ENCODE peak calls at places on chromosomes 7 and 10, in six cellular contexts. H is choroid plexus epithelial cell, U is GM12865, Z is cardiac muscle cell, F is HFF-Myc, J is stomach. A is an unnamed sample.

GRCh38 chr10:105974803-105975456 is 1189.6 kb downstream of the SORCS1 start:
- DNase-seq in F (no peak), Z (peak), J (peak), H (peak), U (peak), A (no peak)

GRCh38 chr7:56009695-56010094 is 41.5 kb downstream of the PSPH start:
- DNase-seq in F (no peak), U (no peak), Z (no peak), J (peak), H (no peak), A (no peak)

GRCh38 chr7:144545330-144545729 is 141.8 kb upstream of the NOBOX start:
- DNase-seq in H (no peak), Z (no peak), J (no peak), F (no peak), U (no peak), A (no peak)

GRCh38 chr7:26451997-26452396 is 160.3 kb downstream of the SNX10 start:
- DNase-seq in H (no peak), Z (no peak), F (no peak), U (no peak), J (no peak), A (no peak)

GRCh38 chr10:44557596-44558191 is 172.8 kb upstream of the CXCL12 start:
- DNase-seq in H (peak), F (no peak), U (no peak), Z (no peak), J (no peak), A (no peak)

GRCh38 chr10:44703241-44704155 is 207.6 kb upstream of the TMEM72 start:
- DNase-seq in F (no peak), H (peak), J (no peak), U (no peak), Z (no peak), A (no peak)

GRCh38 chr10:3654496-3654895 is 130.5 kb downstream of the KLF6 start:
- DNase-seq in J (no peak), U (no peak), Z (no peak), H (no peak), F (no peak), A (no peak)

GRCh38 chr7:99473315-99473596 is 566 bp downstream of the ZNF789 start:
- DNase-seq in F (peak), H (peak), Z (peak), U (peak), J (no peak), A (peak)

GRCh38 chr10:78937800-78938694 is 130.7 kb upstream of the ZMIZ1 start:
- DNase-seq in Z (peak), F (no peak), U (no peak), H (no peak), J (no peak), A (no peak)

GRCh38 chr10:89640242-89640641 is 4.8 kb downstream of the PANK1 start:
- DNase-seq in F (no peak), J (no peak), Z (no peak), U (no peak), H (no peak), A (no peak)

GRCh38 chr10:69382382-69383117 is 34.2 kb downstream of the TACR2 start:
- DNase-seq in Z (no peak), H (peak), J (no peak), F (no peak), U (no peak), A (peak)

GRCh38 chr7:142485617-142486226 is 227.9 kb upstream of the PRSS58 start:
- DNase-seq in F (no peak), J (no peak), Z (no peak), U (peak), H (peak), A (no peak)

GRCh38 chr7:137820677-137821420 is 25.9 kb downstream of the DGKI start:
- DNase-seq in H (peak), U (peak), Z (peak), J (no peak), F (no peak), A (peak)

GRCh38 chr7:100434297-100435144 is 1.8 kb downstream of the PPP1R35 start:
- DNase-seq in Z (no peak), F (no peak), H (no peak), J (no peak), U (no peak), A (no peak)

GRCh38 chr10:57579926-57580325 is 687.8 kb downstream of the IPMK start:
- DNase-seq in Z (peak), U (peak), J (no peak), H (peak), F (peak), A (no peak)
- TF ChIP-seq CTCF in Z (peak), U (peak), J (no peak), H (peak), F (no peak), A (peak)

GRCh38 chr10:99930731-99931550 is 78.8 kb downstream of the DNMBP start:
- DNase-seq in U (no peak), H (peak), J (peak), Z (no peak), F (no peak), A (no peak)
- H3K4me3 ChIP-seq in U (no peak), H (no peak), J (peak), Z (no peak), F (no peak), A (no peak)

GRCh38 chr7:51601461-51601860 is 284.9 kb upstream of the COBL start:
- DNase-seq in U (no peak), J (no peak), H (no peak), Z (no peak), F (no peak), A (no peak)
- TF ChIP-seq CTCF in U (no peak), J (no peak), H (no peak), Z (no peak), F (no peak), A (no peak)

DNA sequence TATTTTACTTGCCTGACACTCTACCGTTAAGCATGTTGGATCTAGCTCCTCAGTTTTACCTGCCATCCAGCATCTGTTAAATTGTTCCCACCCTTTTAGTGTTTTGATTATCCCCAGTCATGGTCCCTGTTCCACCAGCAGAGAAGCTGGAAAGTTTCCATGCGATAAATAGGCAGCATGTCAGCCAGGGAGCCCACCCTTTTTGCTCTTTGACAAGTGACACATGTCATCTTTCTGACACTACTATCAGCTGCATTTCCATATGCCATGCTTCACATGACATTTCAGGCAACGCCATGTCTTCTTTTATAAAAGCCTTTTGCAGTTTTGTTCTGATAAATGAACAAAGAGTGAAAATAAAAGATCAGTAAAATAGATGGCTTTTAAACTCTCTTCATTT is 310.8 kb downstream of the MAGI2 start:
- DNase-seq in U (no peak), Z (no peak), F (no peak), H (no peak), J (no peak), A (no peak)
- H3K4me3 ChIP-seq in U (no peak), Z (no peak), F (no peak), H (no peak), J (no peak), A (no peak)

GRCh38 chr7:10022480-10022879 is 951.2 kb upstream of the PHF14 start:
- DNase-seq in J (no peak), U (no peak), H (no peak), Z (no peak), F (no peak), A (no peak)

DNA sequence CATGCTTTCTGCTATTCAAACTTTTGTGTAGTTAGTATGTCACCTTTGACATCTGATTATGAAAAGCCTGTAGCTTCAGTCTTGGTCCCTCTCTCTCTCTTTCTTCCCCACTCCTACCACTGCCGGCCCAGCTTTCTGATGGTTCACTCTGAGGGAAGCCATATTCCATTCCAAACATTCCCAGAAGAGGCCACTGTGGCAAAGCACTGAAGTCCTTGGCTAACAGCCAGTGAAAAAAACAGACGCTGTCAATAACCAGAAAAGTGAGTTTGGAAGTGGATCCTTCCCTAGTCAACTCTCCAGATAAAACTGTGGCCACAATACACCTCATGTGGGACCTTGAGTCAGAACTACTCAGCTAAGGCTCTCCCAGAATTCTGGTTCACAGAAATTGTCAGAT is 950.7 kb upstream of the PHF14 start:
- DNase-seq in H (peak), Z (peak), J (no peak), U (no peak), F (no peak), A (no peak)
- TF ChIP-seq CTCF in H (no peak), Z (no peak), J (no peak), U (no peak), F (no peak), A (no peak)

GRCh38 chr7:44750424-44750823 is 1.8 kb downstream of the ZMIZ2 start:
- DNase-seq in H (no peak), Z (no peak), U (no peak), F (no peak), J (no peak), A (no peak)
- H3K4me3 ChIP-seq in H (no peak), Z (no peak), U (peak), F (no peak), J (no peak), A (no peak)

GRCh38 chr7:18086165-18087030 is 58.8 kb upstream of the PRPS1L1 start:
- DNase-seq in Z (peak), U (peak), J (no peak), H (peak), F (no peak), A (no peak)
- TF ChIP-seq CTCF in Z (peak), U (no peak), J (no peak), H (no peak), F (no peak), A (no peak)